ENCODE peak calls at places on chromosomes 6 and 20, in seven cellular contexts. P is A549, R is spleen, F is Peyer's patch, C is sigmoid colon, N is tibial nerve, L is heart left ventricle. J is an unnamed sample.
A peak's percentile ranks its signal among the peaks of the same experiment; 100 is the strongest.

GRCh38 chr6:125197795-125198269 is 44.3 kb downstream of the TPD52L1 start:
- DNase-seq in R (no peak), C (peak; percentile 76), N (peak; percentile 63), F (peak; percentile 72), P (peak; percentile 90), L (peak; percentile 84), J (peak; percentile 96)

GRCh38 chr20:51220293-51220706 is 197.4 kb upstream of the KCNG1 start:
- DNase-seq in L (peak; percentile 34), P (peak; percentile 33), C (no peak), R (peak; percentile 80), N (peak; percentile 10), F (peak; percentile 62), J (peak; percentile 7)

GRCh38 chr20:40961686-40962640 is 66.7 kb upstream of the TOP1 start:
- DNase-seq in L (no peak), P (no peak), C (peak; percentile 46), R (no peak), F (no peak), N (no peak), J (no peak)

GRCh38 chr6:104881964-104882668 is 22.4 kb upstream of the HACE1 start:
- DNase-seq in L (no peak), N (no peak), F (no peak), P (no peak), R (no peak), C (no peak), J (no peak)

GRCh38 chr6:18135171-18135570 is 12.7 kb upstream of the NHLRC1 start:
- DNase-seq in L (no peak), N (no peak), F (no peak), R (no peak), P (no peak), C (no peak), J (no peak)

GRCh38 chr20:9179193-9179802 is 110.4 kb downstream of the PLCB4 start:
- DNase-seq in F (no peak), L (no peak), P (peak; percentile 41), R (no peak), C (no peak), N (no peak), J (no peak)

GRCh38 chr20:56003966-56004365 is 1.4 kb downstream of the CBLN4 start:
- DNase-seq in P (no peak), L (no peak), C (no peak), F (peak; percentile 49), N (no peak), R (no peak), J (peak; percentile 24)

GRCh38 chr6:82348130-82348529 is 15.5 kb upstream of the TPBG start:
- DNase-seq in C (no peak), L (no peak), F (no peak), P (peak; percentile 22), N (no peak), R (no peak), J (no peak)

GRCh38 chr20:38369387-38369786 is 23.1 kb downstream of the LBP start:
- DNase-seq in F (no peak), R (no peak), L (no peak), C (no peak), N (no peak), P (no peak), J (no peak)

GRCh38 chr6:35147101-35147885 is 6.2 kb upstream of the TCP11 start:
- DNase-seq in R (no peak), N (no peak), F (no peak), C (no peak), L (no peak), P (no peak), J (no peak)

GRCh38 chr6:35148167-35148741 is 7.1 kb upstream of the TCP11 start:
- DNase-seq in N (no peak), R (no peak), L (no peak), P (no peak), C (no peak), F (no peak), J (no peak)

GRCh38 chr6:35145757-35146156 is 4.6 kb upstream of the TCP11 start:
- DNase-seq in L (no peak), P (no peak), C (no peak), F (no peak), R (no peak), N (no peak), J (no peak)

GRCh38 chr6:35149891-35150566 is 8.9 kb upstream of the TCP11 start:
- DNase-seq in P (no peak), N (no peak), F (no peak), C (no peak), L (no peak), R (no peak), J (no peak)

DNA sequence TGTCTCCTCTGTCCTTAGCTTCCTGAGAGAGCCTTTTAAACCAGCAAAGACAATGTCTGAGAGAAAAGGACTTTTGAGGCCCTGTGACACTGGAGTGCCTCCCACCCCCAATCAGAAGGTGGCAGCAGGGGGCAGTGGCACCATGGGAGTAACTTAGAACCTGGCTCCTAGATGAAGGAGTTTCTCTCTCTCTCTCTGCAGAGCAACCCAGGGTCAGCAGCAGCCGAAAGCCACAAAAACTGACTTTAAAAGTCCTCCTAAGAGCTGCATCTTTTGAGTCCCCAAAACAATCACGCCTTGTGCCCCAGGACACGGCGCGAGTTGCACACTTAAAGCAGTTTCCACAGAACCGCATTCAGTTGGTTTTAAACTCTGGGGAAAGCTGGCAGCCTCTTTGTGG is 5.3 kb upstream of the TCP11 start:
- DNase-seq in R (no peak), C (no peak), L (peak; percentile 49), P (peak; percentile 42), N (peak; percentile 33), F (no peak), J (peak; percentile 61)
- TF ChIP-seq CTCF in R (peak; percentile 44), C (peak; percentile 60), L (peak; percentile 60), P (peak; percentile 67), N (peak; percentile 74), F (no peak), J (peak; percentile 65)

GRCh38 chr6:12367412-12367811 is 77.3 kb downstream of the EDN1 start:
- DNase-seq in N (no peak), P (no peak), F (no peak), R (no peak), L (no peak), C (no peak), J (no peak)

GRCh38 chr6:12363651-12364381 is 73.7 kb downstream of the EDN1 start:
- DNase-seq in F (peak; percentile 79), N (no peak), P (peak; percentile 93), R (peak; percentile 78), L (no peak), C (no peak), J (no peak)

GRCh38 chr6:12369355-12369754 is 79.2 kb downstream of the EDN1 start:
- DNase-seq in P (no peak), L (no peak), N (no peak), F (no peak), R (no peak), C (no peak), J (no peak)

GRCh38 chr6:12369781-12370262 is 79.7 kb downstream of the EDN1 start:
- DNase-seq in F (no peak), C (no peak), P (peak; percentile 66), R (peak; percentile 78), N (no peak), L (no peak), J (no peak)

DNA sequence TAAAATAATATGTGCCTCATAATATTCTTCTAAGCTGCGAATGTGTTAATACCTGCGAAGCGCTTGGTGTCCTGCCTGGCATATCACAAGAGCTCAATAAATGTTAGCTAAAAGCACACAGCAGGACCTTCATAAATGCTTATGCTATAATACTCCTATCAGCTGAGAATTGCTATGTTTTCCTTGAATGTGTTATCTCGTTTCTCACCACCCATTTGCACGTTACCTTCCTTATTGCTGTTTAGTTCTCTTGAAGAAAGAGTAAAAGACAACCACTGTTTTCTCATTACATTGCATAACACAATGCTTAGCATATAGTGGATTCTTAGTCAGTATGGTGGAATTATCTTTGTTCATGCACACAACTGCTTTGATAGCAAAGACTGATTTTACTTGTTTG is 76.6 kb downstream of the EDN1 start:
- DNase-seq in N (no peak), L (no peak), P (no peak), R (no peak), F (no peak), C (no peak), J (no peak)
- H3K27ac ChIP-seq in N (no peak overlapping the region), L (no peak overlapping the region), P (peak overlapping the region; percentile 89), R (no peak overlapping the region), F (no peak overlapping the region), C (no peak overlapping the region), J (no peak overlapping the region)

GRCh38 chr6:110486756-110487155 is 10.3 kb upstream of the SLC22A16 start:
- DNase-seq in L (no peak), F (no peak), P (no peak), N (no peak), R (no peak), C (no peak), J (no peak)
- TF ChIP-seq POLR2A in L (no peak), F (no peak), P (no peak), N (no peak), R (no peak), C (no peak), J (no peak)

GRCh38 chr6:92806254-92806653 is 613.1 kb downstream of the EPHA7 start:
- DNase-seq in N (no peak), F (no peak), C (no peak), R (no peak), L (no peak), P (no peak), J (no peak)

GRCh38 chr6:92810913-92811312 is 608.4 kb downstream of the EPHA7 start:
- DNase-seq in F (no peak), R (no peak), N (no peak), C (no peak), P (peak; percentile 10), L (no peak), J (peak; percentile 13)
- TF ChIP-seq CTCF in F (no peak), R (peak; percentile 26), N (no peak), C (no peak), P (no peak), L (peak; percentile 15), J (peak; percentile 29)

J was measured in adrenal gland.